ENCODE peak calls at places on chromosomes 5 and 9, in six cellular contexts. Z is adrenal gland, H is hepatocyte, Q is fibroblast of lung, L is tibial artery, X is ascending aorta. R is an unnamed sample.

GRCh38 chr5:141725909-141726308 is 43.9 kb upstream of the ARAP3 start:
- DNase-seq in Z (no peak), H (no peak), Q (peak; percentile 5), L (no peak), X (no peak), R (no peak)

GRCh38 chr9:130535818-130536521 is 43.4 kb upstream of the FUBP3 start:
- DNase-seq in Z (peak; percentile 43), H (peak; percentile 76), Q (peak; percentile 31), L (no peak), X (no peak), R (no peak)

GRCh38 chr9:114681594-114682332 is at the start of gene TEX48:
- DNase-seq in Z (peak; percentile 66), H (peak; percentile 83), Q (peak; percentile 75), L (no peak), X (no peak), R (no peak)

GRCh38 chr9:132997591-132997990 is 19.1 kb downstream of the GFI1B start:
- DNase-seq in Z (no peak), H (peak; percentile 58), Q (no peak), L (no peak), X (no peak), R (no peak)

GRCh38 chr5:76720988-76721569 is 5.2 kb downstream of the F2R start:
- DNase-seq in Z (no peak), H (no peak), Q (no peak), L (no peak), X (no peak), R (no peak)

GRCh38 chr5:114387433-114387832 is 25.6 kb downstream of the KCNN2 start:
- DNase-seq in Z (no peak), H (no peak), Q (no peak), L (no peak), X (no peak), R (no peak)

GRCh38 chr9:132995906-132996305 is 17.4 kb downstream of the GFI1B start:
- DNase-seq in Z (no peak), H (no peak), Q (no peak), L (no peak), X (no peak), R (no peak)

GRCh38 chr9:136437839-136438547 is 1.7 kb downstream of the INPP5E start:
- DNase-seq in Z (no peak), H (no peak), Q (peak; percentile 38), L (no peak), X (no peak), R (no peak)

GRCh38 chr5:121668635-121669034 is 183.0 kb upstream of the FTMT start:
- DNase-seq in Z (no peak), H (no peak), Q (peak; percentile 36), L (no peak), X (no peak), R (no peak)

GRCh38 chr5:139683295-139684271 is 35.4 kb downstream of the CXXC5 start:
- DNase-seq in Z (no peak), H (no peak), Q (no peak), L (no peak), X (no peak), R (no peak)
- H3K27ac ChIP-seq in Z (no peak overlapping the region), H (no peak overlapping the region), Q (no peak overlapping the region), L (no peak overlapping the region), X (peak overlapping the region; percentile 53), R (peak overlapping the region; percentile 78)

DNA sequence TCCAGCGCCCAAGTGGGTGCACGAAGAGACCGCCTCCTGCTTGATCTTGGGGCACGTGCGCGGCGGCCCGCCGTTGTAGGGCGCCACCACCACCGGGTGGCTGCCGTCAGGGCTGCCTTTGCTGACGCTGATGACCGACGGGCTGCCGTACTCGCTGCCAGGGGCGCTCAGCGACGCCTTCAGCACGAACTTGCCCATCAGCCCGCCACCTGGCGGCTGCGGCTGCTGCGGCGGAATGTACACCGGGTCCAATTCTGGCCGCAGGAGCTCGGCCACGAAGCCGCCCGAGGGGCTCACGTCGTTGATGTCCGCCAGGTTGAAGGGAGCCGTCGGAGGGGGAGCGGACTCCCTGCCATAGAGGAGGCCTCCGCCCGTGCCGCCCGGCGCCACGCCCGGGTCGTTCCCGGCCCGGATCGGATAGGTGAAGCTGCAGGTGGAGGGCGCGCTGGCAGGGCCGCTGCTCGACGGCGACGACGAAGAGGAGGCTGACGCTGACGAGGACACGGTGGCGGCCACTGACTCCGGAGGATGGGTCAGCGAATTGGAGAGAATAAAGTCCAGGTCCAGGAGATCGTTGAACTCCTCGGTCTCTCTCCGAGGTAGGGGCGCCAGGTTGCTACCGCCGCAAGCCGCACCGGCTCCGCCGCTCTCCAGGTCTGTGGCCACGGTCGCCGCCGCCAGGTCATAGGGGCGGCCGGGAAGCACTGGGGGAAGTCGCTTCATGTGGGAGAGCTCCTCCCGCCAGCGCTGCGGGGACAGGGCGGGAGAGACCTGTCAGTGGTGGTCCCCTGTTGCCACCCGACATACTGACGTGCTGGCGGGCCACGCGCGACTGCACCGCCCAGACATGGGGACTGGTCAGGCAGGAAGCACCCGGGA is 1.8 kb downstream of the KLF4 start:
- DNase-seq in Z (peak; percentile 43), H (peak; percentile 85), Q (peak; percentile 78), L (peak; percentile 88), X (no peak), R (peak; percentile 25)
- TF ChIP-seq CTCF in Z (no peak), H (peak; percentile 68), Q (peak; percentile 16), L (peak; percentile 54), X (peak; percentile 55), R (peak; percentile 50)

GRCh38 chr9:131714161-131714646 is 25.7 kb downstream of the RAPGEF1 start:
- DNase-seq in Z (no peak), H (no peak), Q (peak; percentile 91), L (peak; percentile 92), X (peak; percentile 70), R (no peak)
- H3K4me1 ChIP-seq in Z (no peaks in the 10 kb centered on the region), H (peaks cover 18% of the 10 kb centered on the region), Q (peaks cover 17% of the 10 kb centered on the region), L (peaks cover 23% of the 10 kb centered on the region), X (no peaks in the 10 kb centered on the region), R (no peaks in the 10 kb centered on the region)

GRCh38 chr9:91423785-91424402 is at the start of gene NFIL3:
- DNase-seq in Z (peak; percentile 89), H (peak; percentile 96), Q (peak; percentile 81), L (peak; percentile 93), X (peak; percentile 35), R (peak; percentile 83)

GRCh38 chr9:91422832-91423711 is 560 bp downstream of the NFIL3 start:
- DNase-seq in Z (peak; percentile 78), H (peak; percentile 81), Q (peak; percentile 94), L (peak; percentile 93), X (peak; percentile 40), R (no peak)

GRCh38 chr9:91421022-91421765 is 2.4 kb downstream of the NFIL3 start:
- DNase-seq in Z (peak; percentile 51), H (peak; percentile 78), Q (peak; percentile 72), L (no peak), X (no peak), R (no peak)

GRCh38 chr9:91420471-91421021 is 3.1 kb downstream of the NFIL3 start:
- DNase-seq in Z (no peak), H (no peak), Q (peak; percentile 59), L (no peak), X (no peak), R (no peak)

GRCh38 chr9:91421987-91422765 is 1.5 kb downstream of the NFIL3 start:
- DNase-seq in Z (peak; percentile 67), H (peak; percentile 19), Q (no peak), L (no peak), X (no peak), R (no peak)
- H3K27ac ChIP-seq in Z (peak overlapping the region; percentile 97), H (peak overlapping the region; percentile 98), Q (peak overlapping the region; percentile 92), L (peak overlapping the region; percentile 81), X (peak overlapping the region; percentile 94), R (peak overlapping the region; percentile 100)

GRCh38 chr9:8183618-8184017 is 384.0 kb upstream of the DMAC1 start:
- DNase-seq in Z (no peak), H (no peak), Q (no peak), L (no peak), X (no peak), R (no peak)
- TF ChIP-seq CTCF in Z (no peak), H (no peak), Q (no peak), L (no peak), X (no peak), R (no peak)

DNA sequence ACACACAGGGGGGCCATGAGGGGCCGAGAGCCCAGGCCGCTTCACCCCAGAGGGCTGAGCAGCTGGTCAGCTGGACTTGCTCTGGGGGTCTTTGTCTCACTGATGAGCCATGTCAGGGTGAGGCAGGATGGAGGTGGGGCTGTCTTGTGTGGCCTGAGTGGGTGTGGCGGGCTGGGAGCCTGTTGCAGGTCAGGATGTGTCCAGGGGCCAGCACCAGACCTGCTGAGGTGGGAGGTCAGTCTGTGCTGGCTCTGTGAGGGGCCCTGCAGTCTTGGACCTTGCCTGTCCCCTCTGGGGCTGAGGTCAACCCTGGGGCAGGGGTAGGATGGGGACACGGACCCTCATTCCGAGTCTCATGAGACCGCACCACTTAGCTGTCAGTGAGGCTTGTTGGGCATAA is 56.9 kb downstream of the RXRA start:
- DNase-seq in Z (no peak), H (no peak), Q (no peak), L (no peak), X (no peak), R (no peak)
- H3K4me1 ChIP-seq in Z (peaks cover 61% of the 10 kb centered on the region), H (peaks cover 72% of the 10 kb centered on the region), Q (no peaks in the 10 kb centered on the region), L (peaks cover 53% of the 10 kb centered on the region), X (peaks cover 17% of the 10 kb centered on the region), R (peaks cover 34% of the 10 kb centered on the region)

DNA sequence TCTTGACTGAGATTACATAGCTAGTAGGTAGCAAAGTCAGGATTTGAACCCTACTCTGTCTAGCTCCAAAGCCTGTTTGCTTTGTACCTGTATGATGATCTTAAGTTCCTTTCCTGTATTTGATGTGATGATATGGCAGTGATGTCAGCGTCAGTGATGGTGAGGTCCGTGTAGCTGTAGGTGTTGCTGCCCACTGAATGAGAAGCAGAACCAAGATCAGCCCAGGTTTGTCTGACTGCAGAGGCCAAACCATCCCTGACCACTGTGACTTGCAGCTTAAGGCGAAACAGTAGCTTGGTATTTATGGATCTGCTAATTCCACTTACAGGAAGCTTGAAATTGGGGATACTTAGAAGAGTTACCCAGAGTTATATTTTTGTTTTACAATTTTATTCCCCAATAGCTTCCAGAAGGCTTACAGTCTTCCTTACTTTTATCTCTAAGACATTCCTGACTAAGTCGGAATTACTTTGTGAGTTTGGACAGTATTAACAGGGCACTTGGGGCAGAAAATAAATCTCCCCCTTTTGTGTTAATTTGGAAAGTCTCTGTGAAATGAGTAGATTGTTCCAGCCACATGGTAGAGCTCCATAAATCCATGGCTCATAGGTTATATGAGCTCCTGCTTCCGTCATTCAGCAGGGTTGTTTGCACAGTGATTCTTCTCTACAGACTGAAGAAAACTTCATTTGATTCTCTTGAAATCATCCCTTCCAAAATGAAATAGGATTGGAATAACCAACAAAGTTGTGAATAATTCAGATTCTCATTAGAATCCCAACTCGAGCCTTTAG is 273.4 kb downstream of the NR3C1 start:
- DNase-seq in Z (no peak), H (peak; percentile 22), Q (no peak), L (no peak), X (no peak), R (no peak)
- H3K27ac ChIP-seq in Z (no peak overlapping the region), H (peak overlapping the region; percentile 29), Q (no peak overlapping the region), L (no peak overlapping the region), X (no peak overlapping the region), R (no peak overlapping the region)

GRCh38 chr5:81303563-81303962 is 2.2 kb downstream of the ZCCHC9 start:
- DNase-seq in Z (no peak), H (no peak), Q (peak; percentile 64), L (no peak), X (no peak), R (no peak)
- TF ChIP-seq CTCF in Z (no peak), H (no peak), Q (no peak), L (no peak), X (no peak), R (no peak)

R was measured in breast epithelium.